ENCODE peak calls at places on chromosome 22, in seven cellular contexts. R, O, J, N, U, S and F are unnamed samples.

GRCh38 chr22:22593964-22594656 is 35.0 kb upstream of the PRAME start:
- DNase-seq in R (no peak), O (peak; percentile 48), J (no peak), N (peak; percentile 64), U (peak; percentile 22), S (peak; percentile 64), F (no peak)

GRCh38 chr22:33884829-33885228 is 35.4 kb downstream of the LARGE1 start:
- DNase-seq in R (no peak), O (no peak), J (no peak), N (no peak), U (no peak), S (no peak), F (no peak)

GRCh38 chr22:46687045-46687444 is 51.0 kb downstream of the CERK start:
- DNase-seq in R (no peak), O (no peak), J (no peak), N (no peak), U (no peak), S (no peak), F (no peak)

GRCh38 chr22:34966980-34967379 is 99.0 kb upstream of the ISX start:
- DNase-seq in R (no peak), O (no peak), J (no peak), N (no peak), U (peak; percentile 41), S (peak; percentile 1), F (no peak)

GRCh38 chr22:34080501-34080900 is 160.2 kb upstream of the LARGE1 start:
- DNase-seq in R (no peak), O (no peak), J (no peak), N (no peak), U (no peak), S (no peak), F (no peak)

GRCh38 chr22:17853066-17853465 is 78.8 kb upstream of the BID start:
- DNase-seq in R (peak; percentile 49), O (no peak), J (no peak), N (no peak), U (no peak), S (peak; percentile 29), F (no peak)

GRCh38 chr22:27405672-27406388 is 395.7 kb downstream of the MN1 start:
- DNase-seq in R (peak; percentile 36), O (peak; percentile 18), J (peak; percentile 69), N (peak; percentile 72), U (no peak), S (peak; percentile 69), F (no peak)

GRCh38 chr22:33837806-33838205 is 82.5 kb downstream of the LARGE1 start:
- DNase-seq in R (no peak), O (no peak), J (no peak), N (no peak), U (peak; percentile 17), S (no peak), F (no peak)

GRCh38 chr22:38462960-38463784 is 4.7 kb upstream of the KDELR3 start:
- DNase-seq in R (peak; percentile 78), O (no peak), J (peak; percentile 90), N (peak; percentile 61), U (no peak), S (no peak), F (no peak)

GRCh38 chr22:38751422-38752346 is 4.1 kb downstream of the SUN2 start:
- DNase-seq in R (no peak), O (no peak), J (no peak), N (no peak), U (peak; percentile 37), S (no peak), F (no peak)

GRCh38 chr22:27836181-27836580 is 34.6 kb upstream of the MN1 start:
- DNase-seq in R (no peak), O (no peak), J (no peak), N (no peak), U (peak; percentile 22), S (no peak), F (no peak)

GRCh38 chr22:17672417-17672991 is 33.9 kb downstream of the BCL2L13 start:
- DNase-seq in R (no peak), O (no peak), J (no peak), N (no peak), U (peak; percentile 81), S (no peak), F (no peak)

GRCh38 chr22:19832476-19833108 is 22.1 kb downstream of the GNB1L start:
- DNase-seq in R (no peak), O (no peak), J (no peak), N (peak; percentile 8), U (no peak), S (no peak), F (no peak)

GRCh38 chr22:22799561-22799960 is 88.1 kb upstream of the IGLL5 start:
- DNase-seq in R (no peak), O (no peak), J (no peak), N (no peak), U (no peak), S (no peak), F (no peak)

GRCh38 chr22:47623740-47624103 is 861.3 kb downstream of the TBC1D22A start:
- DNase-seq in R (no peak), O (no peak), J (no peak), N (no peak), U (no peak), S (no peak), F (no peak)

GRCh38 chr22:25853902-25854301 is 111.9 kb downstream of the MYO18B start:
- DNase-seq in R (no peak), O (peak; percentile 6), J (no peak), N (no peak), U (no peak), S (no peak), F (no peak)
- TF ChIP-seq CTCF in R (no peak), O (peak; percentile 65), J (no peak), N (peak; percentile 17), U (no peak), S (no peak), F (no peak)

GRCh38 chr22:23844739-23845202 is 6.0 kb upstream of the DERL3 start:
- DNase-seq in R (no peak), O (no peak), J (no peak), N (no peak), U (no peak), S (no peak), F (no peak)

GRCh38 chr22:23847991-23848864 is 9.4 kb upstream of the DERL3 start:
- DNase-seq in R (no peak), O (no peak), J (peak; percentile 51), N (no peak), U (no peak), S (no peak), F (no peak)

GRCh38 chr22:23849009-23850006 is 8.4 kb upstream of the SLC2A11 start:
- DNase-seq in R (peak; percentile 81), O (peak; percentile 41), J (peak; percentile 85), N (peak; percentile 86), U (peak; percentile 55), S (peak; percentile 74), F (no peak)

GRCh38 chr22:23847310-23847920 is 8.6 kb upstream of the DERL3 start:
- DNase-seq in R (no peak), O (no peak), J (no peak), N (no peak), U (no peak), S (no peak), F (no peak)

DNA sequence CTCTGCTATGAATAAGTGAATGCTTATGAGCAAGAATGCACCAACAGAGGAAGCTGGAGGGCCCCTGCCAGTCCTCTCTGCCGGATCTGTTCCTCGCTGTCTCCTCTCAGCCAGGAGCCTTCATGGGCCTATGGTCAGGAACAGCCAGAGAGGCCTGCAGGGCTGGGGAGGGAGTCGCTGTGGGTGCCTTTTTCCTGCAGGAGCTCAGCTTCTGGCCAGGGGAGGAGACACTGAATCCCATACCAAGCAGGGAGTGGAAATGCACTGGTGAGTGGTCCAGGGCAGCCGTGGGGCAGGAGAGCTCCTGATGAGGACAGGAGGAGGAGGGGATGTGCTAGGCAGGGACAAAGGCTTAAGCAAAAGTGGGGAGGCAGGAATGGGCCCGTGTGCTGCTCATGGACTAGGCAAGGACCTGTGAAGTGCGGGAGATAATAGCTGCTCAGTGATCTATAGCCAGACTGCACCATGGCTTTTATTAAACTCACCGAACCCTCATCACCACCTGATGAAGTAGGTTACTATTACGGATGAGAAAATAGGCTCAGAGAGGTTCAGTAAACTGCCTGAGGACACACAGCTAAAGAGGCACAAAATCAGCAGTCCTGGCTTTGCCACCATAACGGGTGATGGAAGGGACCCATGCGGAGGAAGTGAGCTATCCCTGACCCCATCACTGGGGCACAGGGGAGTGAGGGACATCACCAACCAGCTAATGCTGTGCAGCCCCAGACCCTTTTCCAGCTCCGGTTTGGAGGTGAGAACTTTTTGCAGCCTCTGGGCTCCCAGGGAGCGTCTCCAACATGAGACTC is 7.1 kb upstream of the DERL3 start:
- DNase-seq in R (no peak), O (no peak), J (no peak), N (no peak), U (no peak), S (no peak), F (no peak)
- H3K4me3 ChIP-seq in R (no peak overlapping the region), O (no peak overlapping the region), J (no peak overlapping the region), N (no peak overlapping the region), U (no peak overlapping the region), S (no peak overlapping the region), F (no peak overlapping the region)

DNA sequence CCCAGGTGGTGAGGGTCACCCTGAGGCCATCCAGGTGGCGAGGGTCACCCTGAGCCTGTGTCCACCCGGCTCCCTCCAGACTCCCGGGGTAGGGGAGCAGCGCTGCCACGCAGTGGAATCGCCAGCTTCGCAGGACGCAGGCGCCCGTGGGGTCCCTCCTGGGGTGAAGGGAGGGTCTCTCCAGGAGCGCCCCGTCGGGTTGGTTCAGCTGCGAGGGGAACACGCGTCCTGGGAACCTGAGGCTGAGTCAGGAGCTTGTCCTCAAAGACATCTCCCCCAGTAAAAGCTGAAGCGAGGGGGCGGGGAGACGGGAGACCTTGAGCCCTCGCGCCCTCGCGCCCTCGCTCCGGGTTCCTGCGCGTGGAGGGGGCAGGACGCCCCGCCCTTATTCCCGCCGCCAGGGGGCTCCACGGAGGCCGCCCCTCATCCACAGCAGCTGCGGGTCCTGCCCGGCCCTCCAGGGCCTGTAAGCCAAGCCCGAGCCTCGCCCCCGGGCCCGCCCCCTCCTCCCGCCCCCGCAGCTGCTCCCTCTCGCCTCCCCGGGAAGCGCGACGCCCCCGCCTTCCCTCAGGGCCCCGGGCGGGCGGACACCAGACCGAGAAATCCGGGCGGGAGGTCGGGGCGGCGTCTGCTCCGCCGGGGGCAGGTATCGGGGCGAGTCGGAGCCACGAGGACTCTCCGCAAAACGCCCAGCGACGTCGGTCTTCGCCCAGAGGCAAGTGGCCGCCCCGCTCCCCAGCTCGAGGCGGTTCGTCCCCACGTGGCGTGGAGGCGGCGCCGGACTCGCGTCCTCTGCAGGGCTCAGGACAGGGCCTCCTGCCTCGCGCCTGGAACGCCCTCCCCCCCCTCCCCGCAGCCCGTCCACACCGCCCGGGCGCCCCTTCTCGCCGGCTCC is 22.8 kb downstream of the PIM3 start:
- DNase-seq in R (no peak), O (no peak), J (no peak), N (no peak), U (no peak), S (no peak), F (no peak)
- TF ChIP-seq CTCF in R (peak; percentile 54), O (no peak), J (peak; percentile 45), N (peak; percentile 46), U (no peak), S (peak; percentile 13), F (peak; percentile 9)

DNA sequence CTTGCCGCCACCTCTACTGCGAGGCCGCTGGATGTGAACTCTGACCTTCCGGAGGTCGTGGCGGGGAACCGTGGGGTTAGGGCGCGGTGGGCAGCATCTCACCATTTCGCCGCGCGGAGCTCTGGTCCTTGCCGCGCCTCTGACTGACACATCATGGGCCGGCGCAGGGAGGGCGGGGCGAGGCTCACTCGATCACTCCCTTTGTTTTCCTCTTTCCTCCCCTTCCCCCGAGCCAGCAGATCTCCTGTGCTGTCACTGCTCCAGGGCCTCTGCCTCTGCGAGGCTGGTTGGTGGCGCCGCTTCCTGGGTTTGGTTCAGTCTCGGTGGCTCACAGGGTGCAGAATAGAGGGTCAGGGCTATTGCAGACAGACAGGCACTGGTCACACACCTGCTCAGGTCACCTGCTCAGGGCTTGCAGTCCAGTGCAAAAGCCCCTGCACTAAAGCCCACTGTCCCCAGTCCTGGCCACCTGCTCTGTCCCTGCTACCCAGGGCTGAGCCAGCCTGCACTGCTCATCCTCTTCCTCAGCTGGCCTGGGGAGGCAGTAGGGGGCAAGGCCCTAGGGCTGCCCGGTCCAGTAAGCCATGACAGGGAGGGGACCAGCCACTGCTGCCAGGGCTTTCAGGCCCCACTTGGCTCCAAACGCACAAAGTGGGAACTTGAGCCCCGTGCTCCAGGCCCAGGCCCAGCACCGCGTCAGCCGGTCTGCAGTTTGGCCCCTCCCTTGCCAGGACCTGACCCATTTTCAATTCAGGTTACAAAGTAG is 36.2 kb downstream of the PISD start:
- DNase-seq in R (peak; percentile 46), O (no peak), J (peak; percentile 45), N (peak; percentile 87), U (peak; percentile 40), S (peak; percentile 50), F (no peak)
- H3K4me3 ChIP-seq in R (no peak overlapping the region), O (no peak overlapping the region), J (no peak overlapping the region), N (no peak overlapping the region), U (no peak overlapping the region), S (no peak overlapping the region), F (no peak overlapping the region)